ENCODE peak calls at places on chromosomes 6 and 20, in ten cellular contexts. X, S, D, F, G, B, R, N, K and M are unnamed samples.

GRCh38 chr20:3798908-3799248 is 2.8 kb downstream of the CDC25B start:
- DNase-seq in X (no peak), S (no peak), D (no peak), F (no peak), G (no peak), B (no peak), R (no peak), N (no peak), K (no peak), M (no peak)

GRCh38 chr6:14280006-14280510 is 162.5 kb downstream of the CD83 start:
- DNase-seq in X (no peak), S (no peak), D (no peak), F (no peak), G (no peak), B (no peak), R (no peak), N (no peak), K (no peak), M (peak; percentile 55)

GRCh38 chr20:44758247-44759101 is 12.8 kb downstream of the KCNK15 start:
- DNase-seq in X (no peak), S (no peak), D (no peak), F (no peak), G (no peak), B (no peak), R (no peak), N (no peak), K (no peak), M (no peak)

GRCh38 chr6:35668096-35668495 is 20.6 kb downstream of the FKBP5 start:
- DNase-seq in X (no peak), S (no peak), D (no peak), F (no peak), G (no peak), B (no peak), R (no peak), N (no peak), K (no peak), M (no peak)

GRCh38 chr6:127637830-127638229 is 60.9 kb downstream of the C6orf58 start:
- DNase-seq in X (no peak), S (no peak), D (no peak), F (no peak), G (no peak), B (peak; percentile 43), R (no peak), N (no peak), K (no peak), M (no peak)

GRCh38 chr6:164108869-164109769 is 694.6 kb downstream of the QKI start:
- DNase-seq in X (no peak), S (no peak), D (peak; percentile 43), F (no peak), G (no peak), B (peak; percentile 89), R (no peak), N (peak; percentile 90), K (no peak), M (no peak)

GRCh38 chr20:11305406-11305805 is 612.3 kb upstream of the BTBD3 start:
- DNase-seq in X (no peak), S (no peak), D (no peak), F (peak; percentile 5), G (no peak), B (peak; percentile 29), R (no peak), N (no peak), K (peak; percentile 31), M (no peak)

GRCh38 chr20:19701449-19701848 is 56.6 kb upstream of the RIN2 start:
- DNase-seq in X (no peak), S (peak; percentile 47), D (no peak), F (no peak), G (no peak), B (peak; percentile 75), R (no peak), N (no peak), K (no peak), M (no peak)

GRCh38 chr6:111711476-111711875 is 105.8 kb upstream of the TRAF3IP2 start:
- DNase-seq in X (no peak), S (no peak), D (peak; percentile 49), F (no peak), G (peak; percentile 21), B (no peak), R (no peak), N (peak; percentile 62), K (no peak), M (no peak)

GRCh38 chr20:47220161-47220582 is 136.3 kb downstream of the ZMYND8 start:
- DNase-seq in X (peak; percentile 53), S (peak; percentile 44), D (no peak), F (no peak), G (no peak), B (peak; percentile 68), R (peak; percentile 10), N (no peak), K (no peak), M (no peak)

GRCh38 chr6:16413399-16413798 is 175.0 kb downstream of the GMPR start:
- DNase-seq in X (no peak), S (no peak), D (no peak), F (peak; percentile 37), G (no peak), B (no peak), R (no peak), N (no peak), K (no peak), M (no peak)

DNA sequence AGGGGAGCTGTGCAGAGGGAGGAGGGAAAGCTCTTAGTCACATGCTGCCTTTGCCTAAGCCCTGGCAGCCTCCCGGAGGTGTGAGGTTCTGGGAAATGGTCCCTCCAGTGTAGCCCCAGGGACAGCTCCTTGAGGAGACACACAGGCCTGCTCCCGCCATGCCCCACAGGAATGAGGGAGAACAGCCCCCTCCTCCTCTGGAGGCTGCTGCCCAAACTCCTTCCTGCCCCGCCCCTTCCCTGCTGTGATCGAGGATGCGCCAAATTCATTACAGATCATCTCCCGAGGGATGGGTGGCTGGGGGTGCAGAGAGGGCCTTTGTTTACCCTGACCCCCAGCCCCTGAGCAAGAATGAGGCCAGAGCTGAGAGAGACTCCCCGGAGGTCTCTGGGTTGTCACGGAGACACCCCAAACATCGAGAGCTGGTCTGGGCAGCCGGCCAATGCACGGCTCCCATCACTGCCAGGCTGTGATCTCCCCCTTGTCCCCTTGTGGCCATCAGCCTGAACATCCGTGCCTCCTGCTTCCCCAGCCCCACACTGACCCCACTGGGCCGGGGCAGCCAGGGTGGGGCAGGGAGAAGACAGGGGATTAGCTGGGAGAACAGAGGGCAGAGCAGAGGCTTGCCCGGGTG is 8.4 kb downstream of the CYP21A2 start:
- DNase-seq in X (no peak), S (no peak), D (peak; percentile 77), F (no peak), G (peak; percentile 57), B (no peak), R (no peak), N (peak; percentile 52), K (no peak), M (no peak)
- TF ChIP-seq CTCF in X (no peak), S (no peak), D (no peak), F (peak; percentile 8), G (no peak), B (no peak), R (no peak), N (no peak), K (no peak), M (peak; percentile 9)

DNA sequence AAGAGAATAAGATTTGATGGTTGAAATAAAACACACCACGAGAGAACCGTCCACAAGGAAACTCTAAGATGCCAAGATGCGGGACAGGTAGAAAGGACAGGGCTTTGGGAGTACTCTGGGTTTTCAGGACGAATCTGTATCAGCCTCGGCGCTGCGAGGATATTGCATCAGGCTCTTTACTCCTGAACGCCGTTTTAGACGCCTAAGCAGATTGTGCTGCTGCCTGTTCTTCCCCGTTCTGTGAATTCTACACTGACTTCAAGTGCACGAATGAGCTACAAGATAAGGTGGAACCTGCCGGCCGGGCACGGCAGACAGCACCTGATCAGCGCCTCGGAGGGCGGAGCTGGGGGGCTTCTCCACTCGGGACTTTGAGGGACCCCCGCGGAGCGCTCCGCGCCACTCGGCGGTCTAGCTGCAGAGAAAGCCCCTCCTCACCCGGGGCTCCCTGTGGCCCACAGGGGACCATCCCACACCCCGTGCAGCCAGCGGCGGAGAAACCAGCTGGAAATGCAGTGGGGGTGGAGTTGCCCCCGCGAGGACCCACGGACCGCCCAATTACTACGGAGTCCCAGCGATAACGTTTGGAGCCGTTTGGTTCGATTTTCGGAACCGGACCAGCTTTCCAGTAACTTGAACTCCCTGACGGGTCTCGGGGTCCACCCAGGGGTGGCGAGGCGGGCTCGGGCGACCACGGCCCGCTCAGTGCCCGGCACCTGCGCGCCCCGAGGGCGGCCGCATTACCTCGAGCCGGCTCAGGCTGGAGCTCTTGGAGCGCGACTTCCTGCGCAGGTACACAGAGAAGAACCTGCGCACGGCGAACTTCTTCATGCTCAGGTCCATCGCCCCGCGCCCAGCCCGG is 643 bp downstream of the RPS6KA2 start:
- DNase-seq in X (no peak), S (peak; percentile 24), D (peak; percentile 39), F (peak; percentile 49), G (no peak), B (peak; percentile 63), R (no peak), N (peak; percentile 35), K (no peak), M (no peak)
- TF ChIP-seq POLR2A in X (no peak), S (no peak), D (no peak), F (peak; percentile 11), G (no peak), B (no peak), R (no peak), N (no peak), K (no peak), M (no peak)

GRCh38 chr6:43803783-43804549 is 34.0 kb downstream of the VEGFA start:
- DNase-seq in X (no peak), S (no peak), D (no peak), F (peak; percentile 36), G (no peak), B (peak; percentile 65), R (peak; percentile 22), N (no peak), K (no peak), M (no peak)

GRCh38 chr6:43800746-43801488 is 30.9 kb downstream of the VEGFA start:
- DNase-seq in X (no peak), S (no peak), D (no peak), F (no peak), G (no peak), B (no peak), R (no peak), N (no peak), K (no peak), M (no peak)

GRCh38 chr6:43799671-43800623 is 29.9 kb downstream of the VEGFA start:
- DNase-seq in X (no peak), S (no peak), D (no peak), F (no peak), G (no peak), B (peak; percentile 85), R (no peak), N (no peak), K (no peak), M (no peak)

GRCh38 chr6:43803055-43803782 is 33.2 kb downstream of the VEGFA start:
- DNase-seq in X (no peak), S (no peak), D (no peak), F (no peak), G (no peak), B (peak; percentile 57), R (no peak), N (no peak), K (no peak), M (no peak)

GRCh38 chr6:43801489-43802181 is 31.6 kb downstream of the VEGFA start:
- DNase-seq in X (no peak), S (no peak), D (no peak), F (no peak), G (no peak), B (peak; percentile 48), R (no peak), N (no peak), K (no peak), M (no peak)
- TF ChIP-seq CTCF in X (no peak), S (no peak), D (no peak), F (no peak), G (no peak), B (no peak), R (no peak), N (no peak), K (no peak), M (no peak)

GRCh38 chr6:3023663-3024483 is 24.2 kb downstream of the NQO2 start:
- DNase-seq in X (peak; percentile 80), S (peak; percentile 94), D (peak; percentile 91), F (peak; percentile 86), G (peak; percentile 88), B (peak; percentile 100), R (peak; percentile 73), N (peak; percentile 94), K (peak; percentile 63), M (peak; percentile 98)
- TF ChIP-seq POLR2A in X (peak; percentile 31), S (peak; percentile 65), D (peak; percentile 41), F (no peak), G (peak; percentile 47), B (peak; percentile 59), R (peak; percentile 35), N (peak; percentile 75), K (peak; percentile 73), M (peak; percentile 81)